ENCODE peak calls at places on chromosomes 3 and 15, in four cellular contexts. Q is SK-N-SH, E is HepG2, B is K562. D is an unnamed sample.

GRCh38 chr15:49015896-49016295 is 30.4 kb downstream of the SECISBP2L start:
- DNase-seq in E (no peak), B (no peak), Q (peak), D (no peak)

GRCh38 chr3:149612456-149612855 is 45.4 kb downstream of the WWTR1 start:
- DNase-seq in E (no peak), Q (no peak), B (no peak), D (no peak)

GRCh38 chr15:90082140-90082713 is 20.0 kb downstream of the IDH2 start:
- DNase-seq in Q (no peak), E (no peak), B (no peak), D (no peak)

GRCh38 chr3:71109977-71110285 is 473.6 kb downstream of the FOXP1 start:
- DNase-seq in Q (no peak), E (no peak), B (no peak), D (no peak)

GRCh38 chr3:184711366-184712247 is at the start of gene MAGEF1:
- DNase-seq in Q (peak), B (peak), E (peak), D (peak)

GRCh38 chr15:65935391-65935790 is 66.1 kb downstream of the RAB11A start:
- DNase-seq in B (no peak), Q (no peak), E (no peak), D (no peak)

GRCh38 chr3:188345223-188345622 is 191.3 kb downstream of the LPP start:
- DNase-seq in Q (no peak), E (no peak), B (no peak), D (no peak)

GRCh38 chr3:139532996-139533395 is 6.5 kb downstream of the RBP1 start:
- DNase-seq in E (no peak), Q (peak), B (no peak), D (no peak)

GRCh38 chr15:36954486-36954885 is 145.9 kb downstream of the MEIS2 start:
- DNase-seq in Q (no peak), E (no peak), B (no peak), D (no peak)

GRCh38 chr3:50270422-50270831 is 1.5 kb downstream of the SEMA3B start:
- DNase-seq in Q (no peak), E (no peak), B (no peak), D (no peak)

GRCh38 chr15:27993996-27994775 is 104.9 kb downstream of the OCA2 start:
- DNase-seq in B (no peak), E (no peak), Q (peak), D (no peak)

GRCh38 chr3:25555695-25556094 is 109.0 kb downstream of the TOP2B start:
- DNase-seq in Q (no peak), E (no peak), B (no peak), D (no peak)

GRCh38 chr15:94509259-94509658 is 277.9 kb downstream of the MCTP2 start:
- DNase-seq in B (no peak), Q (no peak), E (no peak), D (no peak)

GRCh38 chr15:27865926-27866325 is 233.2 kb downstream of the OCA2 start:
- DNase-seq in E (no peak), B (no peak), Q (no peak), D (no peak)

GRCh38 chr15:48393650-48394049 is 62.4 kb downstream of the DUT start:
- DNase-seq in E (no peak), B (no peak), Q (no peak), D (no peak)

GRCh38 chr15:72827216-72827615 is 43.7 kb upstream of the ADPGK start:
- DNase-seq in E (no peak), Q (no peak), B (no peak), D (no peak)

GRCh38 chr15:89395996-89396395 is 61.4 kb upstream of the POLG start:
- DNase-seq in B (no peak), Q (no peak), E (no peak), D (no peak)

GRCh38 chr15:78341057-78341763 is 1.1 kb downstream of the CRABP1 start:
- DNase-seq in E (no peak), Q (no peak), B (no peak), D (peak)
- TF ChIP-seq FOXJ3 in E (no peak), Q (no peak), B (no peak), D (no peak)

DNA sequence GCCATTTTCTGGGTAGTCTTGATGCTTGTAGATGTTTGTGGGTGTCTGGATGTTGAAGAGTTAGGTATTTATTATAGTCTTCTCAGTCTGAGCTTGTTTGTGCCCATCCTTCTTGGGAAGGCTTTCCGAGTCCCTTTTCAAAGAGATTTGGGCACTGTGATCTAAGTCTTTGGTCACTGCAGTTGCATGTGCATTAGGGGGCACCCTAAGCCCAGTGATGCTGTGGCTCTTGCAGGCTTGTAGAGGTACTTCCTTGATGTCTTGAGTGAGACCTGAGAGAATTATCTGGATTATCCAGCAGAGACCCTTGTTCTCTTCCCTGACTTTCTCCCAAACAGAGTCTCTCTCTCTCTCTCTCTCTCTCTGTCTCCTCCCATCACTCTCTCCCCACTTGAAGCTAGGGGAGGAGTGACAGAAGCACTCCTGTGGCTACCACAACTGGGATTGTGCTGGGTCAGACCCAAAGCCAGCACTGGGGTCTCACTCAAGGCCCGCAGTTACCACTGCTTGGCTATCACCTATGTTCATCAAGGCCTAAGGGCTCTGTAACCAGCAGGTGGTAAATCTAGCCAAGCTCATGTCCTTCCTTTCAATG is 68.5 kb downstream of the TMCO5A start:
- DNase-seq in E (peak), B (no peak), Q (no peak), D (peak)
- TF ChIP-seq FOXJ3 in E (no peak), B (no peak), Q (no peak), D (no peak)

GRCh38 chr3:64549869-64550268 is 137.9 kb downstream of the ADAMTS9 start:
- DNase-seq in Q (peak), B (no peak), E (no peak), D (no peak)

GRCh38 chr3:64550745-64551144 is 137.1 kb downstream of the ADAMTS9 start:
- DNase-seq in E (no peak), B (no peak), Q (no peak), D (no peak)

GRCh38 chr3:64551697-64552096 is 136.1 kb downstream of the ADAMTS9 start:
- DNase-seq in B (no peak), Q (no peak), E (no peak), D (no peak)

GRCh38 chr3:64546856-64547255 is 140.9 kb downstream of the ADAMTS9 start:
- DNase-seq in B (no peak), E (no peak), Q (no peak), D (no peak)

DNA sequence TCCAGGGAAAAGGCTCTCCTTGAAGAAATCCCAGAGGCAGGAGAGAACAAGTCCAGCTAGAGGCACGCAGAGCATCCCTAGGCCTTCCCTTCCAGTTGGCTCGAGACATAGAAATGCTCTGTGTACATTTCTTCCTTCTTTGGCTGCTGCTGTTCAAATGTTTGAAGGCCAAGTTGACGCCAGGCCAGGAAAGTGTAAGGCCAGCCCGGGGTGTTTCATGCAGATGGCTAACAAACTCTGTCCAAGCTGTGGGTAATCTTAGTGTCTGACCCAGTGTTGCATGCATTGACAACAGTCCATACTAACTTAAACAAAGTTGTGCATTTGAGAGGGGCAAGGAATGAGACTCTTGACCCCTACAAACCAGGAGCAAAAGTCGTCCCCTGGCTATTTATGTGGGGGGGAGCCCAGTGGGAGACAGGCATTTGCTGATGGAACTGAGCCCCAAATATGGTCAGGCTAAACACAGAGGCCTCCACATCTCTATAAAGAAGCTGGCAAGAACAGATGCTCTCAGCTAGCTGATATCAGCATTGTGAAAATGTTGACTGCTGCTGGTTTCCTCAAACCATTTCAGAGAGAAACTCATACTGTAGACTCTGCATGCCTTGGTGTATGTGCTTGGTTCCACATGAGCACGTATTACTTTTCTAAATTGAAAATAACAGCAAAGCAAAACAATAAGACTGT is 139.5 kb downstream of the ADAMTS9 start:
- DNase-seq in B (no peak), Q (no peak), E (no peak), D (no peak)
- TF ChIP-seq FOXJ3 in B (no peak), Q (no peak), E (no peak), D (no peak)

DNA sequence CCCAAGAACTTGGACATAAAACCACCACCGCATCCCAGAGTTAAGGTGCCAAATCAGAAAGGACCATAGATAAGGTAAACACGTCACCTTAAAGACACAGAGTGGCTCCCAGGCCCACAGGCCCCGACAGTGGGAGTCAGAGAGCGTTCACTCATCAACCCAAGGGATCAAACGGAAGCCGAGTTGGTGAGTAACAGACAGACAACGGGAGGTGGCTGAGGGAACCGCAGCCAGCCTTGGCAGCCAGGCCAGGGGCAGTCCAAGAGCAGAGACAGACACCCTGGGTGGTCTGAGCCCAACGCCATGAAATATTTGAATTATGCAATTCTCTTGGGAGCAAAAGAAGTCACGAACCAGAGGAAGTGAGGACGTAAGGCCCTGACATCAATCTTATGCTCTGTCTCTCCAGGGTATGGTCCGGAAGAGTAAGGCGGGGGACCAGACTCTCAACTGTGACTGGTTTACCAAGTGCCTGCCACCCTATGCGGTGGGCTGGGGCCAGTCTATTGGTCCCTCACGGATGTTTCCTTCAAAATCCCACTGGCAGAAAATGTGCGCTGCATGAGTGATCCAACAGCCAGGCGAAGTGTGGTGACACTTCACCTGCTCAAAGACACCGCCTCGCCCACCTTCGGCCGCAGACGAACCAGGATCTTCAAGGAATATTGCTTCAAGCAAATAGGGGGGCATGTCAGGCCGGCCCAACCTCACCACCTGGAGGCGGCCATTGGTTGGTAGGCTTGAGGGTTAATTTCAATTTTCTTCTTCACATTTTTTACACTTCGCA is 34.3 kb downstream of the TMEM44 start:
- DNase-seq in Q (no peak), E (no peak), B (no peak), D (no peak)
- TF ChIP-seq FOXJ3 in Q (no peak), E (no peak), B (no peak), D (no peak)

GRCh38 chr3:186502138-186502941 is 41.8 kb downstream of the CRYGS start:
- DNase-seq in E (no peak), B (no peak), Q (no peak), D (no peak)
- TF ChIP-seq FOXJ3 in E (no peak), B (no peak), Q (no peak), D (no peak)